ENCODE peak calls at places on chromosomes 11 and 22, in seven cellular contexts. One of them, this sample, is unnamed. For H3K27me3, the result is how much of the 10 kb centered on the place peaks cover.

GRCh38 chr11:1230456-1231395 is 7.9 kb downstream of the MUC5B start:
- DNase-seq in colonic mucosa: peak
- DNase-seq in bronchial epithelial cell: no peak
- DNase-seq in stomach: no peak
- DNase-seq in iPS DF 6.9: no peak
- DNase-seq in ovary: no peak
- DNase-seq in brain microvascular endothelial cell: no peak
- DNase-seq in this sample: no peak

GRCh38 chr22:33842006-33842354 is 78.3 kb downstream of the LARGE1 start:
- DNase-seq in iPS DF 6.9: no peak
- DNase-seq in ovary: no peak
- DNase-seq in brain microvascular endothelial cell: no peak
- DNase-seq in colonic mucosa: no peak
- DNase-seq in stomach: no peak
- DNase-seq in bronchial epithelial cell: no peak
- DNase-seq in this sample: no peak

GRCh38 chr11:45900916-45901617 is 6.0 kb downstream of the FREY1 start:
- DNase-seq in brain microvascular endothelial cell: no peak
- DNase-seq in iPS DF 6.9: no peak
- DNase-seq in stomach: no peak
- DNase-seq in colonic mucosa: no peak
- DNase-seq in ovary: no peak
- DNase-seq in bronchial epithelial cell: no peak
- DNase-seq in this sample: no peak

GRCh38 chr22:24514241-24515024 is 19.3 kb downstream of the UPB1 start:
- DNase-seq in brain microvascular endothelial cell: no peak
- DNase-seq in iPS DF 6.9: no peak
- DNase-seq in ovary: no peak
- DNase-seq in colonic mucosa: peak
- DNase-seq in stomach: peak
- DNase-seq in bronchial epithelial cell: no peak
- DNase-seq in this sample: peak

GRCh38 chr11:104946907-104947306 is 21.5 kb downstream of the CASP4 start:
- DNase-seq in colonic mucosa: peak
- DNase-seq in ovary: no peak
- DNase-seq in bronchial epithelial cell: peak
- DNase-seq in brain microvascular endothelial cell: peak
- DNase-seq in stomach: no peak
- DNase-seq in iPS DF 6.9: peak
- DNase-seq in this sample: peak

GRCh38 chr11:80074837-80075236 is 634.0 kb upstream of the TENM4 start:
- DNase-seq in stomach: no peak
- DNase-seq in iPS DF 6.9: no peak
- DNase-seq in brain microvascular endothelial cell: no peak
- DNase-seq in colonic mucosa: no peak
- DNase-seq in bronchial epithelial cell: no peak
- DNase-seq in ovary: no peak
- DNase-seq in this sample: no peak

GRCh38 chr11:133011604-133012003 is 520.7 kb downstream of the OPCML start:
- DNase-seq in ovary: no peak
- DNase-seq in iPS DF 6.9: no peak
- DNase-seq in brain microvascular endothelial cell: no peak
- DNase-seq in stomach: no peak
- DNase-seq in colonic mucosa: no peak
- DNase-seq in bronchial epithelial cell: no peak
- DNase-seq in this sample: peak

GRCh38 chr11:17734986-17735822 is 623 bp downstream of the KCNC1 start:
- DNase-seq in iPS DF 6.9: no peak
- DNase-seq in ovary: peak
- DNase-seq in brain microvascular endothelial cell: peak
- DNase-seq in stomach: peak
- DNase-seq in bronchial epithelial cell: peak
- DNase-seq in colonic mucosa: peak
- DNase-seq in this sample: peak

GRCh38 chr22:40418366-40419201 is 48.2 kb downstream of the SGSM3 start:
- DNase-seq in bronchial epithelial cell: no peak
- DNase-seq in colonic mucosa: no peak
- DNase-seq in stomach: no peak
- DNase-seq in ovary: no peak
- DNase-seq in brain microvascular endothelial cell: no peak
- DNase-seq in iPS DF 6.9: no peak
- DNase-seq in this sample: no peak

GRCh38 chr22:49523374-49524008 is 304.2 kb downstream of the BRD1 start:
- DNase-seq in brain microvascular endothelial cell: no peak
- DNase-seq in ovary: no peak
- DNase-seq in colonic mucosa: no peak
- DNase-seq in stomach: no peak
- DNase-seq in bronchial epithelial cell: no peak
- DNase-seq in iPS DF 6.9: no peak
- DNase-seq in this sample: no peak

GRCh38 chr22:19041403-19042074 is 80.7 kb downstream of the DGCR2 start:
- DNase-seq in colonic mucosa: no peak
- DNase-seq in iPS DF 6.9: no peak
- DNase-seq in ovary: no peak
- DNase-seq in bronchial epithelial cell: no peak
- DNase-seq in brain microvascular endothelial cell: no peak
- DNase-seq in stomach: no peak
- DNase-seq in this sample: no peak

GRCh38 chr11:112745958-112746357 is 215.3 kb upstream of the NCAM1 start:
- DNase-seq in bronchial epithelial cell: no peak
- DNase-seq in brain microvascular endothelial cell: no peak
- DNase-seq in iPS DF 6.9: no peak
- DNase-seq in ovary: no peak
- DNase-seq in colonic mucosa: no peak
- DNase-seq in stomach: no peak
- DNase-seq in this sample: no peak
- H3K4me3 ChIP-seq in bronchial epithelial cell: no peak
- H3K4me3 ChIP-seq in brain microvascular endothelial cell: no peak
- H3K4me3 ChIP-seq in iPS DF 6.9: no peak
- H3K4me3 ChIP-seq in ovary: no peak
- H3K4me3 ChIP-seq in colonic mucosa: no peak
- H3K4me3 ChIP-seq in stomach: no peak
- H3K4me3 ChIP-seq in this sample: no peak

DNA sequence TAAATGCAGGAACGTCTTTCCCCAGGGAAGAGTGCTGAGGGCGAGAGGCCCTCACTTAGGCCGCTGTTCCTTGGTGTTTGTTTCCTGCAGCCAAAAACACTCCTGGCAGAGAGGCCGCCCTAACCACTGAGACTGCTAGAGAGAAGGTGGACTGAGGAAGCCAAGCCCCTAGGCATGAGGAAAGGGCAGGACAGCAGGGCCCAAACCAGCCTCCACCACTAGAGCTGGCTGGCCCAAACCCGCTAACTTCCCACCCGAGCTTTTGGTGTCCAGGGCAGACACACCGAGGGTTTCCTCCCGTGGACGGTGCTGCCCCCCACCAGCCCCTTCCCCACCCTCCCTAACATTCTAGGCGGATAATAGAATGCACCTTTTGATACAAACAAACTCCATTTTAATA is 6.0 kb downstream of the FGF19 start:
- DNase-seq in bronchial epithelial cell: no peak
- DNase-seq in iPS DF 6.9: no peak
- DNase-seq in stomach: no peak
- DNase-seq in colonic mucosa: no peak
- DNase-seq in brain microvascular endothelial cell: no peak
- DNase-seq in ovary: no peak
- DNase-seq in this sample: no peak
- H3K27me3 ChIP-seq in bronchial epithelial cell: under half
- H3K27me3 ChIP-seq in iPS DF 6.9: under half
- H3K27me3 ChIP-seq in stomach: half or more
- H3K27me3 ChIP-seq in colonic mucosa: under half
- H3K27me3 ChIP-seq in brain microvascular endothelial cell: under half
- H3K27me3 ChIP-seq in ovary: under half
- H3K27me3 ChIP-seq in this sample: under half

GRCh38 chr11:75422248-75423231 is 10.5 kb downstream of the KLHL35 start:
- DNase-seq in stomach: peak
- DNase-seq in ovary: no peak
- DNase-seq in bronchial epithelial cell: no peak
- DNase-seq in brain microvascular endothelial cell: no peak
- DNase-seq in colonic mucosa: peak
- DNase-seq in iPS DF 6.9: no peak
- DNase-seq in this sample: peak
- H3K4me3 ChIP-seq in stomach: no peak
- H3K4me3 ChIP-seq in ovary: no peak
- H3K4me3 ChIP-seq in bronchial epithelial cell: no peak
- H3K4me3 ChIP-seq in brain microvascular endothelial cell: no peak
- H3K4me3 ChIP-seq in colonic mucosa: no peak
- H3K4me3 ChIP-seq in iPS DF 6.9: no peak
- H3K4me3 ChIP-seq in this sample: no peak

GRCh38 chr22:43381693-43382092 is 30.1 kb upstream of the MPPED1 start:
- DNase-seq in ovary: no peak
- DNase-seq in stomach: no peak
- DNase-seq in brain microvascular endothelial cell: no peak
- DNase-seq in bronchial epithelial cell: no peak
- DNase-seq in colonic mucosa: no peak
- DNase-seq in iPS DF 6.9: no peak
- DNase-seq in this sample: peak
- H3K27me3 ChIP-seq in ovary: under half
- H3K27me3 ChIP-seq in stomach: under half
- H3K27me3 ChIP-seq in brain microvascular endothelial cell: under half
- H3K27me3 ChIP-seq in bronchial epithelial cell: under half
- H3K27me3 ChIP-seq in colonic mucosa: under half
- H3K27me3 ChIP-seq in iPS DF 6.9: under half
- H3K27me3 ChIP-seq in this sample: under half

GRCh38 chr22:20464912-20465758 is 27.5 kb upstream of the SCARF2 start:
- DNase-seq in ovary: no peak
- DNase-seq in colonic mucosa: no peak
- DNase-seq in brain microvascular endothelial cell: no peak
- DNase-seq in bronchial epithelial cell: no peak
- DNase-seq in stomach: no peak
- DNase-seq in iPS DF 6.9: no peak
- DNase-seq in this sample: no peak
- H3K4me3 ChIP-seq in ovary: no peak
- H3K4me3 ChIP-seq in colonic mucosa: no peak
- H3K4me3 ChIP-seq in brain microvascular endothelial cell: no peak
- H3K4me3 ChIP-seq in bronchial epithelial cell: no peak
- H3K4me3 ChIP-seq in stomach: no peak
- H3K4me3 ChIP-seq in iPS DF 6.9: no peak
- H3K4me3 ChIP-seq in this sample: no peak

GRCh38 chr11:20610825-20611224 is 11.4 kb downstream of the SLC6A5 start:
- DNase-seq in iPS DF 6.9: no peak
- DNase-seq in brain microvascular endothelial cell: no peak
- DNase-seq in stomach: no peak
- DNase-seq in bronchial epithelial cell: peak
- DNase-seq in ovary: no peak
- DNase-seq in colonic mucosa: no peak
- DNase-seq in this sample: no peak

GRCh38 chr11:20611892-20612291 is 12.5 kb downstream of the SLC6A5 start:
- DNase-seq in brain microvascular endothelial cell: no peak
- DNase-seq in iPS DF 6.9: no peak
- DNase-seq in colonic mucosa: no peak
- DNase-seq in ovary: no peak
- DNase-seq in stomach: no peak
- DNase-seq in bronchial epithelial cell: no peak
- DNase-seq in this sample: no peak

GRCh38 chr11:20611445-20611844 is 12.0 kb downstream of the SLC6A5 start:
- DNase-seq in iPS DF 6.9: no peak
- DNase-seq in stomach: no peak
- DNase-seq in colonic mucosa: no peak
- DNase-seq in bronchial epithelial cell: no peak
- DNase-seq in ovary: no peak
- DNase-seq in brain microvascular endothelial cell: no peak
- DNase-seq in this sample: no peak

GRCh38 chr11:20609727-20610707 is 10.6 kb downstream of the SLC6A5 start:
- DNase-seq in iPS DF 6.9: no peak
- DNase-seq in bronchial epithelial cell: peak
- DNase-seq in brain microvascular endothelial cell: peak
- DNase-seq in ovary: peak
- DNase-seq in colonic mucosa: peak
- DNase-seq in stomach: peak
- DNase-seq in this sample: peak

GRCh38 chr11:20612416-20612815 is 13.0 kb downstream of the SLC6A5 start:
- DNase-seq in brain microvascular endothelial cell: no peak
- DNase-seq in colonic mucosa: no peak
- DNase-seq in iPS DF 6.9: no peak
- DNase-seq in bronchial epithelial cell: no peak
- DNase-seq in stomach: no peak
- DNase-seq in ovary: no peak
- DNase-seq in this sample: no peak
- H3K27me3 ChIP-seq in brain microvascular endothelial cell: under half
- H3K27me3 ChIP-seq in colonic mucosa: under half
- H3K27me3 ChIP-seq in iPS DF 6.9: under half
- H3K27me3 ChIP-seq in bronchial epithelial cell: under half
- H3K27me3 ChIP-seq in stomach: half or more
- H3K27me3 ChIP-seq in ovary: under half
- H3K27me3 ChIP-seq in this sample: under half

GRCh38 chr22:45995405-45996101 is 18.6 kb upstream of the WNT7B start:
- DNase-seq in iPS DF 6.9: no peak
- DNase-seq in bronchial epithelial cell: no peak
- DNase-seq in colonic mucosa: no peak
- DNase-seq in ovary: no peak
- DNase-seq in stomach: no peak
- DNase-seq in brain microvascular endothelial cell: no peak
- DNase-seq in this sample: no peak
- H3K4me3 ChIP-seq in iPS DF 6.9: no peak
- H3K4me3 ChIP-seq in bronchial epithelial cell: no peak
- H3K4me3 ChIP-seq in colonic mucosa: no peak
- H3K4me3 ChIP-seq in ovary: no peak
- H3K4me3 ChIP-seq in stomach: no peak
- H3K4me3 ChIP-seq in brain microvascular endothelial cell: no peak
- H3K4me3 ChIP-seq in this sample: no peak